ENCODE peak calls at places on chromosomes 11 and 22, in seven cellular contexts. One of them, this sample, is unnamed.

GRCh38 chr11:73388241-73389133 is 12.3 kb downstream of the RELT start:
- DNase-seq in mesothelial cell of epicardium: no peak
- DNase-seq in gastrocnemius medialis: peak; percentile 51
- DNase-seq in EL: peak; percentile 76
- DNase-seq in neuronal stem cell: no peak
- DNase-seq in memory B cell: no peak
- DNase-seq in cardiac fibroblast: no peak
- DNase-seq in this sample: peak; percentile 70

GRCh38 chr11:130473056-130473794 is 24.8 kb downstream of the ADAMTS15 start:
- DNase-seq in mesothelial cell of epicardium: no peak
- DNase-seq in gastrocnemius medialis: no peak
- DNase-seq in EL: no peak
- DNase-seq in neuronal stem cell: no peak
- DNase-seq in memory B cell: no peak
- DNase-seq in cardiac fibroblast: no peak
- DNase-seq in this sample: no peak

GRCh38 chr11:111376453-111376871 is 2.6 kb downstream of the POU2AF1 start:
- DNase-seq in mesothelial cell of epicardium: no peak
- DNase-seq in gastrocnemius medialis: no peak
- DNase-seq in EL: no peak
- DNase-seq in neuronal stem cell: no peak
- DNase-seq in memory B cell: no peak
- DNase-seq in cardiac fibroblast: no peak
- DNase-seq in this sample: no peak

GRCh38 chr11:103624708-103625623 is 411.5 kb upstream of the DDI1 start:
- DNase-seq in mesothelial cell of epicardium: no peak
- DNase-seq in gastrocnemius medialis: no peak
- DNase-seq in EL: peak; percentile 96
- DNase-seq in neuronal stem cell: no peak
- DNase-seq in memory B cell: no peak
- DNase-seq in cardiac fibroblast: peak; percentile 94
- DNase-seq in this sample: no peak

GRCh38 chr11:9344046-9344680 is 29.8 kb upstream of the TMEM41B start:
- DNase-seq in mesothelial cell of epicardium: no peak
- DNase-seq in gastrocnemius medialis: no peak
- DNase-seq in EL: no peak
- DNase-seq in neuronal stem cell: no peak
- DNase-seq in memory B cell: no peak
- DNase-seq in cardiac fibroblast: no peak
- DNase-seq in this sample: no peak

GRCh38 chr11:26858098-26858497 is 135.8 kb upstream of the FIBIN start:
- DNase-seq in mesothelial cell of epicardium: no peak
- DNase-seq in gastrocnemius medialis: no peak
- DNase-seq in EL: no peak
- DNase-seq in neuronal stem cell: no peak
- DNase-seq in memory B cell: no peak
- DNase-seq in cardiac fibroblast: no peak
- DNase-seq in this sample: no peak

GRCh38 chr22:27113211-27114030 is 456.0 kb downstream of the MIAT start:
- DNase-seq in mesothelial cell of epicardium: no peak
- DNase-seq in gastrocnemius medialis: peak; percentile 71
- DNase-seq in EL: peak; percentile 96
- DNase-seq in neuronal stem cell: no peak
- DNase-seq in memory B cell: no peak
- DNase-seq in cardiac fibroblast: peak; percentile 93
- DNase-seq in this sample: peak; percentile 59

GRCh38 chr22:36860821-36861659 is at the start of gene NCF4:
- DNase-seq in mesothelial cell of epicardium: no peak
- DNase-seq in gastrocnemius medialis: peak; percentile 57
- DNase-seq in EL: no peak
- DNase-seq in neuronal stem cell: no peak
- DNase-seq in memory B cell: peak; percentile 67
- DNase-seq in cardiac fibroblast: no peak
- DNase-seq in this sample: peak; percentile 55

GRCh38 chr11:8838248-8838647 is 72.7 kb upstream of the AKIP1 start:
- DNase-seq in mesothelial cell of epicardium: no peak
- DNase-seq in gastrocnemius medialis: no peak
- DNase-seq in EL: peak; percentile 85
- DNase-seq in neuronal stem cell: no peak
- DNase-seq in memory B cell: no peak
- DNase-seq in cardiac fibroblast: peak; percentile 89
- DNase-seq in this sample: no peak

GRCh38 chr22:28241637-28242290 is 322.7 kb upstream of the PITPNB start:
- DNase-seq in mesothelial cell of epicardium: no peak
- DNase-seq in gastrocnemius medialis: no peak
- DNase-seq in EL: no peak
- DNase-seq in neuronal stem cell: no peak
- DNase-seq in memory B cell: no peak
- DNase-seq in cardiac fibroblast: no peak
- DNase-seq in this sample: no peak

GRCh38 chr11:134632347-134633119 is 220.5 kb upstream of the B3GAT1 start:
- DNase-seq in mesothelial cell of epicardium: no peak
- DNase-seq in gastrocnemius medialis: no peak
- DNase-seq in EL: no peak
- DNase-seq in neuronal stem cell: no peak
- DNase-seq in memory B cell: no peak
- DNase-seq in cardiac fibroblast: no peak
- DNase-seq in this sample: no peak

GRCh38 chr11:15196704-15197103 is 82.0 kb downstream of the INSC start:
- DNase-seq in mesothelial cell of epicardium: no peak
- DNase-seq in gastrocnemius medialis: no peak
- DNase-seq in EL: no peak
- DNase-seq in neuronal stem cell: no peak
- DNase-seq in memory B cell: no peak
- DNase-seq in cardiac fibroblast: no peak
- DNase-seq in this sample: no peak

GRCh38 chr22:49228431-49229037 is 599.1 kb downstream of the BRD1 start:
- DNase-seq in mesothelial cell of epicardium: no peak
- DNase-seq in gastrocnemius medialis: no peak
- DNase-seq in EL: no peak
- DNase-seq in neuronal stem cell: no peak
- DNase-seq in memory B cell: no peak
- DNase-seq in cardiac fibroblast: no peak
- DNase-seq in this sample: no peak

GRCh38 chr11:95086116-95086515 is 3.5 kb upstream of the ENDOD1 start:
- DNase-seq in mesothelial cell of epicardium: no peak
- DNase-seq in gastrocnemius medialis: no peak
- DNase-seq in EL: no peak
- DNase-seq in neuronal stem cell: no peak
- DNase-seq in memory B cell: no peak
- DNase-seq in cardiac fibroblast: no peak
- DNase-seq in this sample: no peak

GRCh38 chr11:64241430-64242153 is 697 bp downstream of the FKBP2 start:
- DNase-seq in mesothelial cell of epicardium: peak; percentile 100
- DNase-seq in gastrocnemius medialis: peak; percentile 100
- DNase-seq in EL: peak; percentile 99
- DNase-seq in neuronal stem cell: peak; percentile 99
- DNase-seq in memory B cell: peak; percentile 99
- DNase-seq in cardiac fibroblast: peak; percentile 100
- DNase-seq in this sample: peak; percentile 100

GRCh38 chr11:10600570-10601248 is 32.2 kb upstream of the LYVE1 start:
- DNase-seq in mesothelial cell of epicardium: no peak
- DNase-seq in gastrocnemius medialis: peak; percentile 84
- DNase-seq in EL: no peak
- DNase-seq in neuronal stem cell: no peak
- DNase-seq in memory B cell: no peak
- DNase-seq in cardiac fibroblast: no peak
- DNase-seq in this sample: peak; percentile 79